ENCODE peak calls at places on chromosome 19, in ten cellular contexts. R is skeletal muscle cell; O is D341Med; C is heart right ventricle; M is NCI-H1694 treated with DMSO at 0.1 percent for 48 hours; B is CD8-positive, alpha-beta T cell; K is left ventricle myocardium superior; Y is AG10803; T is EH; I is KBM-7. V is an unnamed sample.

GRCh38 chr19:38978315-38978689 is 2.8 kb upstream of the FBXO17 start:
- DNase-seq in R (no peak), O (no peak), C (no peak), M (no peak), B (no peak), K (no peak), Y (no peak), T (no peak), I (no peak), V (no peak)

GRCh38 chr19:2192862-2193261 is 29.1 kb downstream of the DOT1L start:
- DNase-seq in R (no peak), O (no peak), C (no peak), M (no peak), B (no peak), K (no peak), Y (no peak), T (no peak), I (no peak), V (no peak)

GRCh38 chr19:39754544-39754943 is 16.7 kb upstream of the CLC start:
- DNase-seq in R (no peak), O (no peak), C (no peak), M (no peak), B (no peak), K (no peak), Y (no peak), T (no peak), I (no peak), V (no peak)

GRCh38 chr19:6264803-6265202 is 15.0 kb downstream of the MLLT1 start:
- DNase-seq in R (no peak), O (no peak), C (no peak), M (no peak), B (no peak), K (no peak), Y (no peak), T (no peak), I (no peak), V (no peak)

GRCh38 chr19:3471954-3472655 is 8.2 kb downstream of the SMIM24 start:
- DNase-seq in R (no peak), O (peak; percentile 83), C (peak; percentile 34), M (no peak), B (no peak), K (peak; percentile 68), Y (no peak), T (peak; percentile 34), I (peak; percentile 52), V (no peak)

GRCh38 chr19:49986354-49986753 is 25.4 kb upstream of the SIGLEC11 start:
- DNase-seq in R (no peak), O (no peak), C (no peak), M (no peak), B (no peak), K (no peak), Y (no peak), T (no peak), I (no peak), V (no peak)

GRCh38 chr19:16361926-16362325 is 37.3 kb downstream of the KLF2 start:
- DNase-seq in R (no peak), O (peak; percentile 85), C (no peak), M (no peak), B (no peak), K (no peak), Y (no peak), T (no peak), I (no peak), V (no peak)

GRCh38 chr19:4368128-4368820 is 24.9 kb downstream of the MPND start:
- DNase-seq in R (no peak), O (no peak), C (no peak), M (no peak), B (no peak), K (no peak), Y (no peak), T (peak; percentile 32), I (no peak), V (no peak)

GRCh38 chr19:27657271-27658051 is 1555.5 kb downstream of the UQCRFS1 start:
- DNase-seq in R (no peak), O (no peak), C (no peak), M (no peak), B (no peak), K (no peak), Y (no peak), T (no peak), I (no peak), V (no peak)

GRCh38 chr19:7870571-7871279 is 3.5 kb downstream of the PRR36 start:
- DNase-seq in R (no peak), O (peak; percentile 65), C (peak; percentile 33), M (no peak), B (no peak), K (peak; percentile 49), Y (no peak), T (peak; percentile 63), I (peak; percentile 98), V (peak; percentile 43)

GRCh38 chr19:2198317-2198716 is 34.6 kb downstream of the DOT1L start:
- DNase-seq in R (no peak), O (no peak), C (no peak), M (no peak), B (no peak), K (no peak), Y (no peak), T (no peak), I (no peak), V (no peak)

GRCh38 chr19:46732172-46732938 is 13.5 kb upstream of the FKRP start:
- DNase-seq in R (no peak), O (no peak), C (no peak), M (no peak), B (no peak), K (no peak), Y (no peak), T (no peak), I (no peak), V (no peak)

GRCh38 chr19:30378701-30379100 is 6.5 kb downstream of the ZNF536 start:
- DNase-seq in R (no peak), O (no peak), C (no peak), M (no peak), B (no peak), K (no peak), Y (no peak), T (no peak), I (no peak), V (no peak)

GRCh38 chr19:56137405-56137804 is 3.7 kb upstream of the ZNF444 start:
- DNase-seq in R (no peak), O (no peak), C (no peak), M (no peak), B (no peak), K (no peak), Y (no peak), T (no peak), I (no peak), V (no peak)

GRCh38 chr19:19774354-19775033 is 41.6 kb upstream of the ZNF14 start:
- DNase-seq in R (no peak), O (no peak), C (no peak), M (no peak), B (no peak), K (no peak), Y (no peak), T (no peak), I (peak; percentile 35), V (no peak)

GRCh38 chr19:1777149-1777548 is 23.8 kb downstream of the ONECUT3 start:
- DNase-seq in R (no peak), O (no peak), C (no peak), M (no peak), B (no peak), K (no peak), Y (no peak), T (no peak), I (no peak), V (no peak)

GRCh38 chr19:35704218-35704617 is at the start of gene ZBTB32:
- DNase-seq in R (no peak), O (no peak), C (no peak), M (no peak), B (no peak), K (peak; percentile 56), Y (peak; percentile 51), T (peak; percentile 72), I (no peak), V (no peak)